ENCODE peak calls at places on chromosome 4, in six cellular contexts. F is retinal pigment epithelial cell, M is sigmoid colon, O is upper lobe of right lung, Y is foreskin fibroblast, A is epithelial cell of esophagus. J is an unnamed sample.

GRCh38 chr4:61786226-61786625 is 586.1 kb downstream of the ADGRL3 start:
- DNase-seq in Y (no peak), A (no peak), F (no peak), O (no peak), M (no peak), J (no peak)

GRCh38 chr4:16775411-16776154 is 122.9 kb downstream of the LDB2 start:
- DNase-seq in A (no peak), M (no peak), F (no peak), O (no peak), Y (no peak), J (no peak)

GRCh38 chr4:4791299-4791798 is 68.1 kb upstream of the MSX1 start:
- DNase-seq in A (no peak), O (no peak), Y (no peak), M (no peak), F (no peak), J (peak)

GRCh38 chr4:119725688-119726330 is 97.2 kb upstream of the PDE5A start:
- DNase-seq in A (peak), Y (peak), M (no peak), O (no peak), F (no peak), J (no peak)

GRCh38 chr4:86279247-86279960 is 80.4 kb downstream of the MAPK10 start:
- DNase-seq in A (no peak), M (no peak), F (no peak), Y (no peak), O (no peak), J (no peak)

GRCh38 chr4:17736484-17736883 is 44.9 kb downstream of the FAM184B start:
- DNase-seq in M (no peak), F (no peak), A (no peak), O (no peak), Y (no peak), J (no peak)

GRCh38 chr4:147498031-147498700 is 17.3 kb downstream of the EDNRA start:
- DNase-seq in O (no peak), F (peak), Y (peak), M (no peak), A (peak), J (no peak)

GRCh38 chr4:182760644-182761043 is 156.5 kb downstream of the DCTD start:
- DNase-seq in O (no peak), F (no peak), Y (no peak), A (no peak), M (no peak), J (no peak)

GRCh38 chr4:121277194-121278105 is 103.4 kb downstream of the QRFPR start:
- DNase-seq in M (no peak), Y (no peak), O (no peak), F (no peak), A (peak), J (no peak)

GRCh38 chr4:2257361-2258001 is 4.4 kb downstream of the MXD4 start:
- DNase-seq in Y (no peak), A (no peak), M (peak), F (no peak), O (peak), J (peak)

GRCh38 chr4:4590496-4590895 is 48.6 kb upstream of the STX18 start:
- DNase-seq in O (no peak), Y (peak), F (no peak), M (no peak), A (peak), J (no peak)

GRCh38 chr4:13647012-13647411 is 19.5 kb upstream of the BOD1L1 start:
- DNase-seq in O (no peak), M (no peak), Y (no peak), A (no peak), F (no peak), J (no peak)

GRCh38 chr4:141635726-141636076 is 682 bp upstream of the IL15 start:
- DNase-seq in M (no peak), Y (no peak), O (no peak), F (no peak), A (no peak), J (no peak)

GRCh38 chr4:141637565-141637964 is 1.2 kb downstream of the IL15 start:
- DNase-seq in F (no peak), O (no peak), M (no peak), Y (no peak), A (no peak), J (no peak)

GRCh38 chr4:141640692-141641091 is 4.3 kb downstream of the IL15 start:
- DNase-seq in Y (no peak), M (no peak), F (no peak), O (no peak), A (no peak), J (no peak)

GRCh38 chr4:141636077-141636770 is at the start of gene IL15:
- DNase-seq in M (peak), A (peak), F (no peak), Y (peak), O (peak), J (peak)

DNA sequence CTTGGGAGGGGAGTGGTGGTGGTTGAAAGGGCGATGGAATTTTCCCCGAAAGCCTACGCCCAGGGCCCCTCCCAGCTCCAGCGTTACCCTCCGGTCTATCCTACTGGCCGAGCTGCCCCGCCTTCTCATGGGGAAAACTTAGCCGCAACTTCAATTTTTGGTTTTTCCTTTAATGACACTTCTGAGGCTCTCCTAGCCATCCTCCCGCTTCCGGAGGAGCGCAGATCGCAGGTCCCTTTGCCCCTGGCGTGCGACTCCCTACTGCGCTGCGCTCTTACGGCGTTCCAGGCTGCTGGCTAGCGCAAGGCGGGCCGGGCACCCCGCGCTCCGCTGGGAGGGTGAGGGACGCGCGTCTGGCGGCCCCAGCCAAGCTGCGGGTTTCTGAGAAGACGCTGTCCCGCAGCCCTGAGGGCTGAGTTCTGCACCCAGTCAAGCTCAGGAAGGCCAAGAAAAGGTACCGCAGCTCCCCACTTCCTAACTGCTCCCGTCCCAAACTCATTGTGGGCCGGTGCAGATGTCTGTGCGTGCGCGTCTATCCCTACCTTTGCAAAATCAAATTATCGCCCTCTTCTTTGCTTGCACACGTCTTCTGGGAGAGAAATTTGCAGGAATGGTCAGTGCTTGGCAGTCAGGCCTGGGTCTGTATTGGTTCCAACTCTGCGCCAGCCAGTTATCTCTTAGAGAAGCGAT is 533 bp downstream of the IL15 start:
- DNase-seq in Y (peak), F (no peak), A (peak), O (peak), M (peak), J (peak)
- H3K4me3 ChIP-seq in Y (peak), F (peak), A (peak), O (peak), M (peak), J (peak)

DNA sequence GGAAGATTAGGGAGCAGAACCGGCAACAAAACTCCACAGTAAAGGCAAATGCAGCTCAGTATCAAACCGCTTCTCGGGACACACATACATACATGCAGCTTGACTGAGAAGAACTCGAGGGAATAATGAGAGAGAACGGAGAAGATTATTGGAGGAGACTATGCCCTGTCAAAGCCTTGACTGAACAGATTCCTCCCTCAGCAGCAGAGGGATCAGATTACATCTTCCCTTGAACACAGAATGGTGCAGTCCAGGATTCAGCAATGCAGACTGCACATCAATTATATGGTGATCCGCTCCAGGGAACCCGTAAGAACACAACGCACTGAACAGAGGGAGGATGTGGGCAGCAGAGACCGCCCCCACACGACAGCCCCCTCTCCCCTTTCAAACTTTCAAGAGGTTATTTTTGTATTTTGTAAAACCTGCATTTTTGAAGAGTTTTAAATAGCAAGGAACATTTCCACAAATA is 183.2 kb downstream of the FBXW7 start:
- DNase-seq in A (peak), Y (peak), O (no peak), F (peak), M (peak), J (peak)
- H3K4me3 ChIP-seq in A (peak), Y (peak), O (peak), F (peak), M (peak), J (peak)

DNA sequence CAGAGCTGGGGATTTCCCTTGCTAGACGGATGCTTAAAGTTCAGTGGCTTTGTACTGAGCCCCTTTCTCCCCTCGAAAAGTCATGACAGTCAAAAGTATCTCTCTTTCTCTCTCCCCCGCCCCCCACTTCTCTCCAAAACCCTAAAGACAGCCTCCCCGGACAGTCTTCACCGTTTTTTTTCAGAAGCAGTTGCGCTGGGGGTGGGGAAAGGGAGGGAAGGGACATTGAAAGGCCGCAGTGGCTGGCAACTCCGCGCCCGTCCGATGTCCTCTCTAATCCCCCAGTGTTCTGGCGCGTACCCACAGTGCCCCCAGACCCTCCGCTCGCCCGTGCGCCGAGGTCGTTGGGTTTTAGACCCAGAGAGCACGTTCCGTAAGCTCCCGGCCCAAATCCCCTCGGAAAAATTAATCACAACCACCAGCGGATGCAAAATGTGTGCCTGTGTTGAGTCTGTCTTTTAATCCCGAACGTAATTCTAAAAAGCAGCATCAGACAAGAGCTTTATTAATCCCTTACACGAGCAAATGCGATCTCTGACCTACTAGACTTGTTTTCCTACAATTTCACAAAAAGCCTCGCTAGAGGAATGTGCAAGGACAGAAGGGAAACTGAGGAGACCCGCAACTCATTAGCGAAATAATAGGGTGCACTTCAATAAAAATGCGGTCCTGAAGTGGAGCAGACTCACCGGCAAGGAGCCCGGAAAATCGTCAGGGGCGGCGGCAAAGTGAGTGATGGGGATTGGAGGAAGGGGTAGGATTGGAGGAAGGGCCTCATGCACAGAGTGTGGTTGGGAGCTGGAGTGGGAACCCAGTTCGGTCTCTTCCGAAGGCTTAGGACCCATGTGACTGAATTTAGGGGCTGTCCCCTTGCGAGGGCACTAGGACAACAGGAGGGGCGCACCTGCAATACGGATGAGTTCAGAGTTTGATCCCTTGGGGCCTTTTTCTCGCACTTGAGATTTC is 12.2 kb upstream of the PRDM8 start:
- DNase-seq in A (no peak), Y (peak), F (no peak), M (peak), O (no peak), J (no peak)
- H3K4me3 ChIP-seq in A (peak), Y (peak), F (peak), M (peak), O (peak), J (peak)

DNA sequence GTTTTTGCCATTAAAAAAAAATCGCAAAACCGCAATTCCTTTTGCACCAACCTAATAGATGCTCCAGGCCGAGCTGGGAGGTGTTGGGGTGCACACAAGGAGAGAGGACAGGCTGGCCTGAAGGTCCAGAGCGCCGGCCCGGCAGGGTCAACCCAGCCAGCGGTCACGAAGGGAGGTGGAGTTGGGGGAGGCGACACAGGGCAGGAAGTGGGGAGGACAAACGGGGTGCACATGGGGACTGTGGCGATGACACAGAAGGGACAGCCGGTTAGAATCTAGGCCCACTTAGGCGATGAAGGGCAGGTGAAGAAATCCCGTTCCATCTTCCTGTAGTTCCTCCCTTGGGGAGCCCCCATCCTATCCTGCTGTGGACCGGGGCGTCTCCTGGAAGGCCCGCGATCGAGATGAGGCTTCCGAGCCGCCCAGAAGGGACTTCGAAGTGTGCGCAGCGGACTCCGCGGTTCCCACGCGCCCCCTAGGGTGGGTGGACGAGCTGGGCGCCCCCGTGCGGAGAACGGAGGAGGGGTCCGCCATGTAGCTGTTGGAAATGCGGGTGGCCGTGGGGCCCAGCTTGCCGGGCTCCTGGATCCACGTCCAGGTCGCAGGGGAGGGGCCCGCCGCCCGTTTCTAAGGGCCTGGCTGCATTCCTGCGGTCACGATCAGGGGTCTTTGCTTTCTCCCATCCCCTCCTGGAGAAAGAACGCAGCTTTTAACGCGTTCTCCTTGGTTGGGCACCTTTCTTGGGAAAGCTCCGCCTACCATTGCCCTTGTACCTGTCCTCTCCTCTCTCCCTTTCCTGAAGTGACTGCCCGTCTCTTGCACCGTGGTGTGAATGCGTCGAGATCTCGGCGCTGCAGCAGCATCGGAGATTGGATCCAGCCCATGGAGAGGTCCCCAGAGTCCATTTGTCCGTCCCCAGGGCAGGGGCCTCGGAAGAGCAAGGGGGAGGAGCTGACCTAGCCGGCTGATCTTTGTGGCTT is 17.0 kb upstream of the HPF1 start:
- DNase-seq in M (no peak), O (no peak), A (no peak), F (no peak), Y (peak), J (no peak)
- H3K4me3 ChIP-seq in M (peak), O (no peak), A (peak), F (peak), Y (no peak), J (peak)